ENCODE peak calls at places on chromosomes 7 and 10, in nine cellular contexts. T, J, M, P, R, Z, N, W and B are unnamed samples.

GRCh38 chr10:77355844-77356243 is 281.8 kb downstream of the KCNMA1 start:
- DNase-seq in M (peak), N (no peak), R (no peak), P (no peak), J (no peak), T (no peak), W (no peak), Z (peak), B (no peak)

GRCh38 chr7:95476904-95477594 is 8.7 kb upstream of the ASB4 start:
- DNase-seq in R (peak), Z (peak), T (peak), J (peak), P (peak), W (no peak), M (no peak), N (no peak), B (no peak)

GRCh38 chr10:13184726-13185514 is 23.6 kb downstream of the MCM10 start:
- DNase-seq in W (no peak), R (no peak), M (no peak), T (no peak), P (no peak), Z (no peak), J (no peak), N (no peak), B (no peak)

GRCh38 chr7:148620749-148621372 is 30.3 kb downstream of the C7orf33 start:
- DNase-seq in W (no peak), P (no peak), N (no peak), T (no peak), M (no peak), Z (no peak), R (no peak), J (no peak), B (no peak)

GRCh38 chr7:117138943-117139690 is 183.7 kb downstream of the WNT2 start:
- DNase-seq in Z (no peak), R (no peak), T (no peak), P (no peak), W (no peak), N (no peak), M (no peak), J (no peak), B (no peak)

GRCh38 chr7:29193316-29194205 is 1.0 kb upstream of the CHN2 start:
- DNase-seq in N (no peak), Z (no peak), W (no peak), R (no peak), J (no peak), P (no peak), T (no peak), M (no peak), B (no peak)

GRCh38 chr10:125538947-125539649 is 143.9 kb downstream of the TEX36 start:
- DNase-seq in W (no peak), T (no peak), J (no peak), Z (no peak), M (no peak), P (no peak), N (peak), R (no peak), B (no peak)

GRCh38 chr10:22325272-22325947 is 4.5 kb downstream of the BMI1 start:
- DNase-seq in T (peak), P (no peak), Z (peak), J (peak), R (no peak), M (no peak), W (peak), N (peak), B (peak)

GRCh38 chr7:148903504-148903903 is 19.4 kb upstream of the EZH2 start:
- DNase-seq in M (no peak), T (no peak), Z (no peak), W (no peak), N (no peak), R (no peak), P (no peak), J (no peak), B (no peak)

GRCh38 chr10:28113202-28113601 is 114.3 kb upstream of the ODAD2 start:
- DNase-seq in P (no peak), N (no peak), R (no peak), J (no peak), W (no peak), Z (no peak), T (no peak), M (no peak), B (no peak)

GRCh38 chr7:56083150-56083785 is 9.5 kb downstream of the PHKG1 start:
- DNase-seq in T (no peak), Z (no peak), M (no peak), W (peak), R (no peak), N (peak), P (no peak), J (no peak), B (no peak)

GRCh38 chr7:55964802-55965470 is 551 bp downstream of the NIPSNAP2 start:
- DNase-seq in J (peak), M (no peak), T (peak), N (peak), Z (peak), P (no peak), W (peak), R (no peak), B (peak)

GRCh38 chr10:130244928-130245495 is 108.8 kb downstream of the GLRX3 start:
- DNase-seq in N (no peak), P (no peak), T (no peak), M (no peak), R (no peak), W (peak), Z (no peak), J (no peak), B (peak)

GRCh38 chr7:30247546-30248386 is 36.6 kb upstream of the ZNRF2 start:
- DNase-seq in P (no peak), M (no peak), N (peak), T (no peak), Z (no peak), J (no peak), W (no peak), R (no peak), B (no peak)

GRCh38 chr7:88337556-88337955 is 30.9 kb upstream of the STEAP4 start:
- DNase-seq in T (no peak), M (no peak), N (no peak), P (peak), Z (peak), R (no peak), W (no peak), J (no peak), B (no peak)

GRCh38 chr10:69413221-69413865 is 3.4 kb downstream of the TACR2 start:
- DNase-seq in N (peak), P (peak), R (no peak), Z (peak), J (no peak), T (peak), M (peak), W (peak), B (no peak)

GRCh38 chr10:62527019-62527827 is 153.1 kb downstream of the ZNF365 start:
- DNase-seq in N (no peak), M (no peak), W (no peak), T (no peak), Z (no peak), P (no peak), R (no peak), J (no peak), B (no peak)

GRCh38 chr7:112001089-112001826 is 204.9 kb downstream of the DOCK4 start:
- DNase-seq in Z (peak), P (peak), T (no peak), W (no peak), R (no peak), M (peak), N (no peak), J (no peak), B (no peak)

GRCh38 chr7:128938524-128939074 is 872 bp downstream of the IRF5 start:
- DNase-seq in J (no peak), W (no peak), M (no peak), R (no peak), P (no peak), T (no peak), Z (no peak), N (no peak), B (no peak)

GRCh38 chr10:7649673-7650330 is 17.0 kb downstream of the ITIH5 start:
- DNase-seq in W (no peak), P (no peak), N (no peak), T (no peak), Z (no peak), M (no peak), J (no peak), R (no peak), B (no peak)

GRCh38 chr7:71130280-71130679 is 1.7 kb upstream of the GALNT17 start:
- DNase-seq in M (no peak), N (no peak), P (no peak), W (no peak), J (no peak), T (no peak), Z (no peak), R (no peak), B (no peak)

GRCh38 chr10:70222340-70222794 is 10.9 kb downstream of the PPA1 start:
- DNase-seq in M (no peak), W (no peak), J (peak), T (no peak), N (no peak), P (no peak), Z (peak), R (no peak), B (no peak)

GRCh38 chr10:29668628-29669027 is 33.9 kb upstream of the SVIL start:
- DNase-seq in N (no peak), Z (peak), P (no peak), J (no peak), R (no peak), M (no peak), T (no peak), W (no peak), B (no peak)

GRCh38 chr7:148883233-148884048 is 650 bp downstream of the EZH2 start:
- DNase-seq in T (peak), P (no peak), M (no peak), R (no peak), Z (no peak), W (peak), J (peak), N (no peak), B (peak)

GRCh38 chr7:156073366-156074052 is 261.2 kb upstream of the SHH start:
- DNase-seq in R (no peak), Z (no peak), T (no peak), P (no peak), M (no peak), N (no peak), J (no peak), W (no peak), B (no peak)

GRCh38 chr10:112565434-112566053 is 118.5 kb downstream of the VTI1A start:
- DNase-seq in T (peak), N (peak), J (peak), P (peak), M (peak), W (no peak), R (no peak), Z (peak), B (no peak)

GRCh38 chr10:20327954-20328353 is 511.7 kb downstream of the PLXDC2 start:
- DNase-seq in J (no peak), M (no peak), P (no peak), T (no peak), R (no peak), N (no peak), W (no peak), Z (no peak), B (no peak)

GRCh38 chr10:12730809-12731519 is 270.5 kb downstream of the CCDC3 start:
- DNase-seq in R (no peak), J (no peak), N (no peak), M (no peak), T (no peak), P (no peak), Z (peak), W (no peak), B (no peak)

GRCh38 chr10:132001238-132001977 is 19.7 kb upstream of the BNIP3 start:
- DNase-seq in M (no peak), J (no peak), T (no peak), R (no peak), N (peak), W (no peak), P (no peak), Z (peak), B (no peak)

GRCh38 chr7:29993169-29993568 is 3.6 kb upstream of the SCRN1 start:
- DNase-seq in J (no peak), W (no peak), R (no peak), M (no peak), T (no peak), N (no peak), P (no peak), Z (no peak), B (no peak)

GRCh38 chr7:123805287-123805686 is 39.7 kb upstream of the HYAL4 start:
- DNase-seq in R (no peak), Z (no peak), N (no peak), M (no peak), W (no peak), P (no peak), T (no peak), J (no peak), B (no peak)

GRCh38 chr10:131310054-131310903 is 1.2 kb downstream of the TCERG1L start:
- DNase-seq in N (no peak), J (no peak), R (no peak), Z (no peak), M (no peak), W (no peak), P (no peak), T (no peak), B (no peak)

GRCh38 chr7:156998988-156999610 is 11.4 kb downstream of the MNX1 start:
- DNase-seq in R (no peak), J (no peak), P (no peak), N (no peak), W (no peak), Z (no peak), M (no peak), T (no peak), B (no peak)